ENCODE peak calls at places on chromosome 1, in five cellular contexts. H is nephron progenitor cell; K is CD4-positive, alpha-beta T cell; L is dorsolateral prefrontal cortex; W is tibial artery. C is an unnamed sample.

GRCh38 chr1:200075938-200076546 is 48.5 kb downstream of the NR5A2 start:
- DNase-seq in L (no peak), K (no peak), W (peak), H (no peak), C (no peak)

GRCh38 chr1:55640708-55641473 is 425.7 kb upstream of the USP24 start:
- DNase-seq in W (peak), L (peak), K (no peak), H (no peak), C (no peak)

GRCh38 chr1:214354440-214355148 is 73.6 kb downstream of the SMYD2 start:
- DNase-seq in L (no peak), K (no peak), H (no peak), W (no peak), C (no peak)

GRCh38 chr1:232844791-232845190 is 39.6 kb downstream of the MAP10 start:
- DNase-seq in W (no peak), L (no peak), K (no peak), H (no peak), C (no peak)

GRCh38 chr1:172821609-172822274 is 162.8 kb downstream of the FASLG start:
- DNase-seq in L (no peak), W (peak), K (no peak), H (no peak), C (no peak)

GRCh38 chr1:62084304-62084905 is 110.2 kb upstream of the L1TD1 start:
- DNase-seq in K (no peak), W (no peak), L (no peak), H (no peak), C (no peak)

GRCh38 chr1:210246447-210246846 is 13.9 kb downstream of the SERTAD4 start:
- DNase-seq in H (no peak), W (no peak), L (no peak), K (no peak), C (no peak)

GRCh38 chr1:62307516-62308492 is 11.4 kb downstream of the KANK4 start:
- DNase-seq in L (no peak), W (no peak), H (no peak), K (no peak), C (no peak)

GRCh38 chr1:104341944-104342343 is 592.2 kb downstream of the AMY1C start:
- DNase-seq in K (no peak), W (no peak), L (no peak), H (no peak), C (no peak)

GRCh38 chr1:100657876-100658715 is 61.4 kb upstream of the VCAM1 start:
- DNase-seq in H (no peak), W (no peak), K (no peak), L (no peak), C (no peak)

GRCh38 chr1:8373547-8374270 is 55.8 kb downstream of the SLC45A1 start:
- DNase-seq in H (no peak), K (no peak), L (no peak), W (peak), C (no peak)

GRCh38 chr1:154730986-154731489 is 123.1 kb upstream of the ADAR start:
- DNase-seq in W (no peak), L (no peak), K (no peak), H (no peak), C (no peak)

GRCh38 chr1:170929835-170930554 is 5.3 kb upstream of the MROH9 start:
- DNase-seq in L (no peak), W (peak), H (peak), K (no peak), C (no peak)

GRCh38 chr1:170932236-170932635 is 3.1 kb upstream of the MROH9 start:
- DNase-seq in W (no peak), H (no peak), K (no peak), L (no peak), C (no peak)

GRCh38 chr1:170929412-170929834 is 5.9 kb upstream of the MROH9 start:
- DNase-seq in L (no peak), H (no peak), K (no peak), W (no peak), C (no peak)

GRCh38 chr1:170931650-170932049 is 3.7 kb upstream of the MROH9 start:
- DNase-seq in K (no peak), L (no peak), W (no peak), H (peak), C (no peak)

GRCh38 chr1:170927955-170928850 is 7.1 kb upstream of the MROH9 start:
- DNase-seq in K (no peak), L (no peak), H (no peak), W (no peak), C (no peak)
- TF ChIP-seq CTCF in K (no peak), L (no peak), H (no peak), W (no peak), C (peak)

DNA sequence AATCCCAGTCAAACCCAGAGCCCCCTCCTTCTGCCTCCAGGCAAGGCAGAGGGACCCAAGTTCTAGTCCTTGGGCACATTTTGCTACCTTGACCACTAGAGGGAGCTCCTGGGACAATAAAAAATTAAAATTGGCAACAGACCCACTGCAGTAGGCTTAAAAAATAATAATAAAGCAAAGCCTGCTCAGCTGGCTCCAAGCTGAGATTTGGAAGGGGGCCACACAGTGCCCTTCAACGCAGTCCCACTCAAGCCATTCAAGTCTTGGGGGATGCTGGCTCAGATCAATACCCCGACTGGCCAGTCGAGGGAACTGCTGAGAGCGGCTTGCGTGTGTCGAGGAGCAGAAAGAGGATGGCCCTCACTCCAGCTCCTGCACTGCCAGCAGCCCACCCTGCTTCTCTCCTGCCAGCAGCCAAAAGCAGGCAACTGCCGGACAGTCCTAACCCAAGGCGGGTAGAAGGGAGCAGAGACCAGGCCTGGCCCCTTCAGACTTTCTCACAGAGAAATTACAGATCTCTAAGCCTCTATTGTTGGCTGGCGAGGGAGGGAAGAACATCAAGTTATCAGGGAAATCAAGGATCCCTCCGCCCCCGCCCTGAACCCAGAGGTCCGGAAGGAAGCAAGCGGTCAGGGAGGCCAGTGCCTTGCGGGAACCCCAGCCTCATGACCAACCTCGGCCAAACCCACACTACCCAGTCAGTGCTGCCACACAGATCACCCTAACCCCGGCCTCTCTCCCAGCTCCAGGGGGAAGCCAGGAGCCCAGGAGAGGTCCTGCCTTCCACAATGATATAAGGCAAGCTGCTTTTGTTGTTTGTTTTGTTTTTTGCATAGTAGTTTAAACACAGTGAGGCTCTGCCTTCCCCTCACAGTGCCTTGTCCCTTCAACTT is 4.9 kb upstream of the ALDH4A1 start:
- DNase-seq in H (peak), L (no peak), K (peak), W (peak), C (no peak)
- TF ChIP-seq CTCF in H (peak), L (peak), K (peak), W (peak), C (peak)

DNA sequence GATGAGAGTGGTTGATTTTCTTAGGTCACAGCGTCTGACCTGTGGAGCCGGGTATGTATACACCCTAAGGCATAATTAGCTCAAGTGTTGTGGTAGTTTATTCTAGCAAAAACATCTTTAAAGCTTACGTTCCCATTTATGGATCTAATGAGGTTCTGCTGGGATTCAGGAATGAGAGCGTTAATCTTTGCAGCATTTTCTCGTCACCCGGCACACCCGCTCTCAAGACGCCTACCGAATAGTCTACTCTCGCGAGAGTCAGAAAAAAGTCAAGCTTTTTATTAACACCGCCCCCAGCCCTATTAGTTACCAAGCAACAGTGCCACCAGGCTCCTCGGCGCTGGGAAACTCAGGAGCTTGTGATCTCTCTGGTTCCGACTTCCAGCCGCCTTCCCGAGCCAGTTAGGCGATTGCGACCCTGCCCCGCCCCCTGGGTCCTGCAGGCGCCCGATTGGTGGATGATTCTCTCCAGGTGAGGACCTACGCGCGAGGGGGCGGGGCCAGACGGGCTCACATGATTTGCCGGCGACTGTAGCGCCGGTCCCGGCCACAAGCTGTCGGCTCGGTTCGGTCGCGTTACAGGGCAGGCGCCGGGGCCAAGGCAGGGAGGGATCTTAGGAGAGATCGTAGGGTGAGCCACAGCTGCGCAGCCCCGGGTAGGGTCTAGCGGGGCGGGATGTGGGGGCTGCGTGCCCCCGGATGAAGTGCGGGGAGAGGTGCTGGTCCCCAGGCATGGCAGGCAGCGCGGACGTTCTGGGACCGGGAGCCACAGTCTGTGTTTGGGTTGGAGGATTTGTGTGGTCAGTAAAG is at the start of gene PFKFB2:
- DNase-seq in K (peak), H (peak), L (peak), W (peak), C (peak)
- TF ChIP-seq CTCF in K (no peak), H (no peak), L (no peak), W (no peak), C (peak)

DNA sequence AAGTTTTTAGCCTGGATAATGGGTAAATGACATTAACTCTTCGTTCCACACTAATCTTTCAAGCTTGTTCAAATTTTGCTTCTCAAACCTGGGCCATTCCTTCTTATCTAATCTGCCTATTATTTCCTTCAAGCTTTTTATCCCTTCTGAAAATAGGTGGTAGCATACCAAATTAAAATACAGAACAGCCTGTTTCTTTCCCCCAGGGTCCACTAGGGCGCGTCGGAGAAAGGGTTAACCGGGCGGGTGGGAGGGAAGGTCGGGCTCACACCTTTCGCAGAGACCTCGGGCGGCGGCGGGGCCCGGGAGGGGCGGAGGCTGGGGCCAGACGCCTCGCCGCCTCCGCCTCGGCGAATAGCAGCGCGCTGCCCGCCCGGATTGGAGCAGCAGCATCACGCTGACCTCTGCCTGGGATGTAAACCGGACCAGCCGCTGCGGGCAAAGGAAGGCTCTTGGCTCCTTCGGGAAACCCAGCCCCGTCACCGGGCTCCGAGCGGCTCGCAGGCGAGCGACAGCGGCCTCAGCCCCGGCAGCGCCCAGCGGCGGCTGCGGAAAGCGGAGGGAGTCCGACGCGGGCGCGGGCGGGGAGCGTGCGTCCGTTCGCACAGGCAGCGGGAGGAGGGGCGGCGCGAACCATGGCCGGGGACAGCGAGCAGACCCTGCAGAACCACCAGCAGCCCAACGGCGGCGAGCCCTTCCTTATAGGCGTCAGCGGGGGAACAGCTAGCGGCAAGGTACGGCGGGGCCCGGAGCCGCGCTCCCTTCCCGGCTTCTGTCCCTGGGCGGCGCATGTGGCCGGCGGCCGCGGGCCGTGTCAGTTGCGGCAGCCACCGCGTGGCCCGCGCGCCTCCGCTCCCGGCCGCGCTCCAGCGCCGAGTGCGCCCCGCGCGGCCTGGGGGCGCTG is at the start of gene UCK2:
- DNase-seq in L (peak), H (peak), K (peak), W (peak), C (peak)
- TF ChIP-seq CTCF in L (no peak), H (no peak), K (no peak), W (no peak), C (peak)

GRCh38 chr1:164886101-164886500 is 327.1 kb downstream of the PBX1 start:
- DNase-seq in H (no peak), L (no peak), W (no peak), K (no peak), C (no peak)

GRCh38 chr1:164895026-164895907 is 336.3 kb downstream of the PBX1 start:
- DNase-seq in H (no peak), L (no peak), K (no peak), W (no peak), C (no peak)

GRCh38 chr1:164891615-164892014 is 332.6 kb downstream of the PBX1 start:
- DNase-seq in W (no peak), L (no peak), H (no peak), K (no peak), C (no peak)
- TF ChIP-seq CTCF in W (no peak), L (no peak), H (no peak), K (no peak), C (no peak)

DNA sequence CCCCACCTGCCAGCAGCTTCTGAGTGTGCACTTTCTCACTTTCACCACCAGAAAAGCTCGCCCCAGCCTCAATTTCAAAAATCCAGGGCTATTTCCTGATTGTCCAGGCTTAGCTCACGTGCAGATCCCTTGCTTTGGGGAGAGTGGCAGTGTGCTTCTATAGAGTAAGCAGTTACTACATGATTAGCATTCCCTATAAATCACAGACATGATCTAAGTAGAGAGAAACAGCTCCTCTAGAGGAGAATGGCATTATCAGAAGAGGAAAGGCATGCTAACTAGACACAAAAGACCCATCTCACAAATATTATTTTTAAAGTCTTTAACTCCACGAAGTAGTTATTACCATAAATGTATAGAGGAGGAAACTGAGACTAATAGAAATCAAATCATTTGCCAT is 455.9 kb upstream of the PKN2 start:
- DNase-seq in K (no peak), L (no peak), W (no peak), H (no peak), C (no peak)
- TF ChIP-seq CTCF in K (no peak), L (no peak), W (no peak), H (no peak), C (peak)

GRCh38 chr1:162230096-162230495 is 146.6 kb downstream of the SPATA46 start:
- DNase-seq in L (no peak), K (no peak), W (no peak), H (peak), C (no peak)
- TF ChIP-seq CTCF in L (peak), K (no peak), W (peak), H (no peak), C (no peak)